ENCODE peak calls at places on chromosome 2, in six cellular contexts. One of them, this sample, is unnamed.

GRCh38 chr2:173909846-173910245 is 55.3 kb downstream of the SP3 start:
- DNase-seq in MM.1S: no peak
- DNase-seq in neural progenitor cell: no peak
- DNase-seq in neuronal stem cell: no peak
- DNase-seq in GM23338: no peak
- DNase-seq in OCI-LY7: no peak
- DNase-seq in this sample: peak; percentile 30

GRCh38 chr2:157438907-157439791 is 4.7 kb downstream of the CYTIP start:
- DNase-seq in MM.1S: peak; percentile 14
- DNase-seq in neural progenitor cell: no peak
- DNase-seq in neuronal stem cell: no peak
- DNase-seq in GM23338: no peak
- DNase-seq in OCI-LY7: peak; percentile 62
- DNase-seq in this sample: no peak

GRCh38 chr2:217364224-217364623 is 504.4 kb upstream of the TNP1 start:
- DNase-seq in MM.1S: no peak
- DNase-seq in neural progenitor cell: no peak
- DNase-seq in neuronal stem cell: no peak
- DNase-seq in GM23338: no peak
- DNase-seq in OCI-LY7: no peak
- DNase-seq in this sample: no peak

GRCh38 chr2:85852979-85853498 is 35.8 kb downstream of the ST3GAL5 start:
- DNase-seq in MM.1S: no peak
- DNase-seq in neural progenitor cell: no peak
- DNase-seq in neuronal stem cell: no peak
- DNase-seq in GM23338: no peak
- DNase-seq in OCI-LY7: peak; percentile 25
- DNase-seq in this sample: no peak

GRCh38 chr2:14690926-14691325 is 58.4 kb downstream of the LRATD1 start:
- DNase-seq in MM.1S: no peak
- DNase-seq in neural progenitor cell: no peak
- DNase-seq in neuronal stem cell: no peak
- DNase-seq in GM23338: no peak
- DNase-seq in OCI-LY7: no peak
- DNase-seq in this sample: peak; percentile 24

GRCh38 chr2:16624419-16624745 is 41.3 kb downstream of the CYRIA start:
- DNase-seq in MM.1S: no peak
- DNase-seq in neural progenitor cell: no peak
- DNase-seq in neuronal stem cell: no peak
- DNase-seq in GM23338: no peak
- DNase-seq in OCI-LY7: no peak
- DNase-seq in this sample: no peak

GRCh38 chr2:145760781-145761649 is 1241.1 kb upstream of the ZEB2 start:
- DNase-seq in MM.1S: no peak
- DNase-seq in neural progenitor cell: peak; percentile 5
- DNase-seq in neuronal stem cell: no peak
- DNase-seq in GM23338: peak; percentile 8
- DNase-seq in OCI-LY7: no peak
- DNase-seq in this sample: peak; percentile 17

GRCh38 chr2:141109633-141110032 is 1021.2 kb downstream of the LRP1B start:
- DNase-seq in MM.1S: no peak
- DNase-seq in neural progenitor cell: peak; percentile 24
- DNase-seq in neuronal stem cell: peak; percentile 3
- DNase-seq in GM23338: peak; percentile 64
- DNase-seq in OCI-LY7: no peak
- DNase-seq in this sample: no peak

GRCh38 chr2:124325667-124326425 is 300.8 kb downstream of the CNTNAP5 start:
- DNase-seq in MM.1S: no peak
- DNase-seq in neural progenitor cell: no peak
- DNase-seq in neuronal stem cell: no peak
- DNase-seq in GM23338: peak; percentile 29
- DNase-seq in OCI-LY7: no peak
- DNase-seq in this sample: no peak

GRCh38 chr2:172791953-172792352 is 56.3 kb downstream of the RAPGEF4 start:
- DNase-seq in MM.1S: no peak
- DNase-seq in neural progenitor cell: no peak
- DNase-seq in neuronal stem cell: no peak
- DNase-seq in GM23338: peak; percentile 39
- DNase-seq in OCI-LY7: no peak
- DNase-seq in this sample: no peak

GRCh38 chr2:25473758-25474335 is 132.1 kb upstream of the DNMT3A start:
- DNase-seq in MM.1S: no peak
- DNase-seq in neural progenitor cell: no peak
- DNase-seq in neuronal stem cell: no peak
- DNase-seq in GM23338: no peak
- DNase-seq in OCI-LY7: no peak
- DNase-seq in this sample: no peak

GRCh38 chr2:33378551-33379220 is 97.8 kb upstream of the RASGRP3 start:
- DNase-seq in MM.1S: no peak
- DNase-seq in neural progenitor cell: peak; percentile 70
- DNase-seq in neuronal stem cell: peak; percentile 44
- DNase-seq in GM23338: peak; percentile 24
- DNase-seq in OCI-LY7: no peak
- DNase-seq in this sample: peak; percentile 59
- H2AFZ ChIP-seq in MM.1S: no peak overlapping the region
- H2AFZ ChIP-seq in neural progenitor cell: no peak overlapping the region
- H2AFZ ChIP-seq in neuronal stem cell: peak overlapping the region; percentile 15
- H2AFZ ChIP-seq in GM23338: no peak overlapping the region
- H2AFZ ChIP-seq in OCI-LY7: no peak overlapping the region
- H2AFZ ChIP-seq in this sample: no peak overlapping the region

DNA sequence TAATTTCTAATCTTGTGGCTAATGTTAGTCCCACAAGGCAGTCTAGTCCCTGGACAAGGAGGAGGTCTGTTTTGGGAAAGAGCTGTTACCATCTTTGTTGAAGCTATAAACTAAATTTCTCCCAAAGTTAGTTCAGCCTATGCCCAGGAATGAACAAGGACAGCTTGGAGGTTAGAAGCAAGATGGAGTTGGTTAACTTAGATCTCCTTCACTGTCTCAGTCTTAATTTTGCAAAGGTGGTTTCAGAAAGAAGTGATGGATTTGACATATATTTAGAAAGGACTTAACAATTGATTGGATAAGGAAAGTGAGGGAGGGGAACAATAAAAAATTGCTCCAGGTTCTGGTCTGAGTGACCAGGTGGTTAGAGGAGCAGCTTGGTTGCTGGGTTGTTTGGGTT is 14.6 kb upstream of the SCYGR1 start:
- DNase-seq in MM.1S: no peak
- DNase-seq in neural progenitor cell: no peak
- DNase-seq in neuronal stem cell: no peak
- DNase-seq in GM23338: no peak
- DNase-seq in OCI-LY7: no peak
- DNase-seq in this sample: no peak
- H2AFZ ChIP-seq in MM.1S: no peak overlapping the region
- H2AFZ ChIP-seq in neural progenitor cell: no peak overlapping the region
- H2AFZ ChIP-seq in neuronal stem cell: no peak overlapping the region
- H2AFZ ChIP-seq in GM23338: no peak overlapping the region
- H2AFZ ChIP-seq in OCI-LY7: no peak overlapping the region
- H2AFZ ChIP-seq in this sample: no peak overlapping the region

GRCh38 chr2:144707927-144708326 is 188.0 kb upstream of the ZEB2 start:
- DNase-seq in MM.1S: no peak
- DNase-seq in neural progenitor cell: no peak
- DNase-seq in neuronal stem cell: no peak
- DNase-seq in GM23338: no peak
- DNase-seq in OCI-LY7: no peak
- DNase-seq in this sample: no peak

GRCh38 chr2:144711084-144711483 is 191.2 kb upstream of the ZEB2 start:
- DNase-seq in MM.1S: no peak
- DNase-seq in neural progenitor cell: no peak
- DNase-seq in neuronal stem cell: no peak
- DNase-seq in GM23338: peak; percentile 4
- DNase-seq in OCI-LY7: no peak
- DNase-seq in this sample: no peak

GRCh38 chr2:144706671-144707070 is 186.8 kb upstream of the ZEB2 start:
- DNase-seq in MM.1S: no peak
- DNase-seq in neural progenitor cell: no peak
- DNase-seq in neuronal stem cell: no peak
- DNase-seq in GM23338: no peak
- DNase-seq in OCI-LY7: no peak
- DNase-seq in this sample: no peak

GRCh38 chr2:144705328-144706245 is 185.7 kb upstream of the ZEB2 start:
- DNase-seq in MM.1S: no peak
- DNase-seq in neural progenitor cell: no peak
- DNase-seq in neuronal stem cell: no peak
- DNase-seq in GM23338: no peak
- DNase-seq in OCI-LY7: no peak
- DNase-seq in this sample: peak; percentile 7

DNA sequence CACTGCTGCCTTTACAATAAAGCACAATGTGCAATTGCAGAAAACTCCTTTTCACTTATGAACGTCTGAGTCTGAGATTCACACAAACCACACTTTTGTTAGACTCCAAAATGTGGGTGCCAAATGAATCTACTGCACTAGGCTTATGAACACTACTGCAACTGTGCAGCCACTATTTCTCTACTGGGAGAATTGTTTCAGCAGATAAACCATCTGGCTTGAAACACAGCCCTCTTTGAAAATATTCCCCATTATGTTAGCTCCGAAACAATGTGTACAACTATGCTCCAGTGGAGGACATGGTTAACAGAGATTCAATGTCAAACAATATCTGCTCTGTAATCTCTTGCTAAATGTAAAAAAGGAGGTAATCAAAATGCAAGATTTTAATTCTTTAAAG is 188.7 kb upstream of the ZEB2 start:
- DNase-seq in MM.1S: no peak
- DNase-seq in neural progenitor cell: no peak
- DNase-seq in neuronal stem cell: no peak
- DNase-seq in GM23338: no peak
- DNase-seq in OCI-LY7: no peak
- DNase-seq in this sample: no peak
- H2AFZ ChIP-seq in MM.1S: no peak overlapping the region
- H2AFZ ChIP-seq in neural progenitor cell: no peak overlapping the region
- H2AFZ ChIP-seq in neuronal stem cell: no peak overlapping the region
- H2AFZ ChIP-seq in GM23338: no peak overlapping the region
- H2AFZ ChIP-seq in OCI-LY7: no peak overlapping the region
- H2AFZ ChIP-seq in this sample: no peak overlapping the region

GRCh38 chr2:28681216-28681981 is 70.2 kb upstream of the PPP1CB start:
- DNase-seq in MM.1S: peak; percentile 79
- DNase-seq in neural progenitor cell: no peak
- DNase-seq in neuronal stem cell: no peak
- DNase-seq in GM23338: no peak
- DNase-seq in OCI-LY7: peak; percentile 3
- DNase-seq in this sample: peak; percentile 82
- H2AFZ ChIP-seq in MM.1S: peak overlapping the region; percentile 28
- H2AFZ ChIP-seq in neural progenitor cell: peak overlapping the region; percentile 87
- H2AFZ ChIP-seq in neuronal stem cell: peak overlapping the region; percentile 51
- H2AFZ ChIP-seq in GM23338: peak overlapping the region; percentile 69
- H2AFZ ChIP-seq in OCI-LY7: no peak overlapping the region
- H2AFZ ChIP-seq in this sample: peak overlapping the region; percentile 48

GRCh38 chr2:20093263-20094141 is 42.1 kb upstream of the LAPTM4A start:
- DNase-seq in MM.1S: no peak
- DNase-seq in neural progenitor cell: peak; percentile 81
- DNase-seq in neuronal stem cell: no peak
- DNase-seq in GM23338: peak; percentile 88
- DNase-seq in OCI-LY7: no peak
- DNase-seq in this sample: peak; percentile 59
- H2AFZ ChIP-seq in MM.1S: no peak overlapping the region
- H2AFZ ChIP-seq in neural progenitor cell: peak overlapping the region; percentile 3
- H2AFZ ChIP-seq in neuronal stem cell: peak overlapping the region; percentile 66
- H2AFZ ChIP-seq in GM23338: peak overlapping the region; percentile 91
- H2AFZ ChIP-seq in OCI-LY7: no peak overlapping the region
- H2AFZ ChIP-seq in this sample: peak overlapping the region; percentile 72

GRCh38 chr2:203629699-203630098 is 76.7 kb upstream of the CD28 start:
- DNase-seq in MM.1S: no peak
- DNase-seq in neural progenitor cell: no peak
- DNase-seq in neuronal stem cell: no peak
- DNase-seq in GM23338: no peak
- DNase-seq in OCI-LY7: no peak
- DNase-seq in this sample: no peak

GRCh38 chr2:203623104-203623503 is 83.3 kb upstream of the CD28 start:
- DNase-seq in MM.1S: no peak
- DNase-seq in neural progenitor cell: peak; percentile 17
- DNase-seq in neuronal stem cell: no peak
- DNase-seq in GM23338: no peak
- DNase-seq in OCI-LY7: no peak
- DNase-seq in this sample: peak; percentile 80

GRCh38 chr2:203623616-203624015 is 82.8 kb upstream of the CD28 start:
- DNase-seq in MM.1S: no peak
- DNase-seq in neural progenitor cell: no peak
- DNase-seq in neuronal stem cell: no peak
- DNase-seq in GM23338: no peak
- DNase-seq in OCI-LY7: no peak
- DNase-seq in this sample: peak; percentile 19

GRCh38 chr2:203625712-203626111 is 80.7 kb upstream of the CD28 start:
- DNase-seq in MM.1S: no peak
- DNase-seq in neural progenitor cell: no peak
- DNase-seq in neuronal stem cell: no peak
- DNase-seq in GM23338: no peak
- DNase-seq in OCI-LY7: no peak
- DNase-seq in this sample: no peak

DNA sequence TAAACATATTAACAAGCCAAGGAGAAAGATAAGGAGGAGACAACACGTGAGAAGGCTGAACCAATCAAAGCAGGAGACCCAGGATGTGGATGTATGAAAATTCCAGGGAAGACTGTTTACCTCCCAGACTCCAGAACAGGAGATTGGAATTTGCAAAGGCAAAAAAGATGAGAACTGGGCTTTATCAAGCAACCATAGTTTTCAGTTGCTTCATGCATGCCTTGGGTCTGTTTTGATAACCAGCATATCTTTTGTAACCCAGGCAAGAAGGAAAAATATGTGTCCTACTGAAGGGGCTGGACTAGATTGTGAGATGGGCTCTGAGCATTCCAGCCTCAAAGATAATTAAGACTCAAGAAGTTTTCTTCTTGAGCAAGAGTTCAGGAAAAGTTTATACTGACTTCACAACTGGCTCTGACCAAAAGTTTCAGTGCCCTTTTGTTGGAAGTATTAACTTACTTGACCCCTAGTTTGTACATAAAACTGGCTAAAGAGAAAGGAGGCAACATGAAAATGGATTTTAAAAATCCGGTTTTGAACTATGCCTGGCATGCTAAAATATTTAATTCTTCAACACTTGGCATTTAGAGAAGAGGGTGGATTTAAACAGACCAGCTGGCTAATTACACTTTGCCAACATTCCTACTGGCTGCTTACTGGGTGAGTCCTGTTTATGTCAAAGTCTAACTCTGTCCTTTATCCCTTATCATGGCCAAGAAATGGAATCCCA is 79.3 kb upstream of the CD28 start:
- DNase-seq in MM.1S: no peak
- DNase-seq in neural progenitor cell: no peak
- DNase-seq in neuronal stem cell: no peak
- DNase-seq in GM23338: no peak
- DNase-seq in OCI-LY7: no peak
- DNase-seq in this sample: no peak
- H2AFZ ChIP-seq in MM.1S: no peak overlapping the region
- H2AFZ ChIP-seq in neural progenitor cell: no peak overlapping the region
- H2AFZ ChIP-seq in neuronal stem cell: no peak overlapping the region
- H2AFZ ChIP-seq in GM23338: no peak overlapping the region
- H2AFZ ChIP-seq in OCI-LY7: peak overlapping the region; percentile 18
- H2AFZ ChIP-seq in this sample: no peak overlapping the region

This sample was measured in mammary epithelial cell.